ENCODE peak calls at places on chromosome 7, in seven cellular contexts. T is stomach, H is bronchial epithelial cell, W is HL-60, C is aorta, L is cardiac fibroblast, Z is breast epithelium. E is an unnamed sample.

GRCh38 chr7:46544396-46545008 is 623.4 kb upstream of the IGFBP3 start:
- DNase-seq in C (no peak), T (no peak), Z (no peak), W (no peak), L (peak; percentile 83), H (peak; percentile 91), E (no peak)

GRCh38 chr7:33757050-33757449 is 148.3 kb upstream of the BMPER start:
- DNase-seq in C (no peak), Z (no peak), L (peak; percentile 34), W (no peak), T (no peak), H (no peak), E (no peak)

GRCh38 chr7:28181921-28182517 is 1.4 kb upstream of the JAZF1 start:
- DNase-seq in C (no peak), T (no peak), H (no peak), W (no peak), L (no peak), Z (no peak), E (no peak)

GRCh38 chr7:114085592-114086490 is 167.0 kb upstream of the PPP1R3A start:
- DNase-seq in Z (peak; percentile 63), C (peak; percentile 93), H (peak; percentile 82), L (peak; percentile 43), T (peak; percentile 76), W (no peak), E (peak; percentile 86)

GRCh38 chr7:361680-362415 is 71.9 kb downstream of the FOXL3 start:
- DNase-seq in T (no peak), L (no peak), Z (no peak), W (no peak), H (no peak), C (no peak), E (no peak)

GRCh38 chr7:30428586-30429530 is 49.7 kb downstream of the NOD1 start:
- DNase-seq in W (no peak), C (no peak), Z (no peak), L (no peak), H (no peak), T (no peak), E (peak; percentile 3)

GRCh38 chr7:139777304-139777890 is 401 bp downstream of the HIPK2 start:
- DNase-seq in L (no peak), C (peak; percentile 86), H (no peak), Z (no peak), T (peak; percentile 53), W (no peak), E (peak; percentile 86)

GRCh38 chr7:100430450-100431285 is 1.0 kb downstream of the MEPCE start:
- DNase-seq in H (no peak), Z (no peak), T (no peak), C (peak; percentile 77), W (no peak), L (peak; percentile 41), E (peak; percentile 66)

GRCh38 chr7:117908031-117908795 is 35.0 kb upstream of the CTTNBP2 start:
- DNase-seq in H (peak; percentile 8), T (no peak), L (no peak), Z (no peak), C (no peak), W (no peak), E (no peak)

GRCh38 chr7:117901089-117901797 is 28.0 kb upstream of the CTTNBP2 start:
- DNase-seq in W (no peak), L (no peak), C (no peak), T (no peak), Z (no peak), H (no peak), E (no peak)

GRCh38 chr7:117902314-117902889 is 29.2 kb upstream of the CTTNBP2 start:
- DNase-seq in H (no peak), L (no peak), W (no peak), C (no peak), Z (no peak), T (no peak), E (no peak)

GRCh38 chr7:117912421-117912820 is 39.2 kb upstream of the CTTNBP2 start:
- DNase-seq in H (no peak), L (no peak), T (no peak), W (no peak), C (no peak), Z (no peak), E (no peak)

DNA sequence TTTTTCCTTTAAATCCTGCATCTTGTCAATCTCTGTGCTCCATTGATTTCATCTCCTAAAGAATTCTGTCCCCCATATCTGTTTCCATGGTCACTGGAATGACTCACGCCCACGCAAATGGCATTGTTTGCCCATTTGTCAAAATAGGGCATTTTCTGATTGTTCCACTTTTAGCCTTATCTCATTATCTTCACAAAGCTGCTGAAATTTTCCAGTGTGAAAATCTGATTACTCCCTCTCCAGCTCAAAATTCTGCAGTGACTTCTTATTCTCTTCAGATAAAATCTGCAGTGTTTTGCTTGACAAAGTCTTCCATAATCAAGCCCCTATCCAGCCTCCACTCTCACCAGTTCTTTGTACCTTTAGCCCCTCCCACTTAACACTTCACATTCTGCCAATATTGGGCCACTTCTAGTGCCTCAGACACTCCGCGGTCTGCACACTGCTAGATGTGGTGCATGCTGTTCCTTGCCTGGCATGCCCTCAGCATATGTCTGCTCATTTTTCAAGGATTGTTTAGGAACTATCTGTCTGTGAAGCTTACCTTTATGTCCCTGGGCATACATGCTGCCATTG is 33.9 kb upstream of the CTTNBP2 start:
- DNase-seq in T (no peak), H (no peak), W (no peak), Z (no peak), C (no peak), L (no peak), E (no peak)
- H3K4me3 ChIP-seq in T (no peak overlapping the region), H (no peak overlapping the region), W (no peak overlapping the region), Z (no peak overlapping the region), C (no peak overlapping the region), L (no peak overlapping the region), E (no peak overlapping the region)

DNA sequence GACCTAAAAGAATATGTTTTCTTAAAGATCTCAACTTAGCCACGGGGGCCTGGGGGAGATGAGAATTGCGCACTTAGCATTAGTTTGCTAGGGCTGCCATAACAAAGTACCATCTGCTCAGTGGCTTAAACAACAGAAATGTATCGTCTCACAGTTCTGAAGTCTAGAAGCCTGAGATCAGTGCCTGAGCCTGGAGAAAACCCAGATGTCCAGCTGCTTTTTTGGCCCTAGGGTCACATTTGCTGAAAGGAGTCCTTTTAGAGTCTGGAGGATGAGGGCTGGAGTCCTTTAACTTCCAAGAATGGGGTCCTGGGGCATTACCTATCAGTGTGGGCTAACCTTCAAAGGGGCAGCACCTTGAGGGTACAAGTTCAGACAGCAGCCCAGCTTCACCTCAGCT is 48.2 kb downstream of the SMURF1 start:
- DNase-seq in L (no peak), Z (no peak), T (no peak), H (no peak), C (no peak), W (no peak), E (no peak)
- H3K4me3 ChIP-seq in L (no peak overlapping the region), Z (no peak overlapping the region), T (no peak overlapping the region), H (no peak overlapping the region), C (no peak overlapping the region), W (no peak overlapping the region), E (no peak overlapping the region)

GRCh38 chr7:12715372-12716133 is 28.1 kb downstream of the ARL4A start:
- DNase-seq in H (peak; percentile 93), W (peak; percentile 3), C (no peak), Z (peak; percentile 58), L (peak; percentile 99), T (peak; percentile 79), E (peak; percentile 42)
- H3K4me3 ChIP-seq in H (peak overlapping the region; percentile 5), W (no peak overlapping the region), C (no peak overlapping the region), Z (peak overlapping the region; percentile 43), L (no peak overlapping the region), T (peak overlapping the region; percentile 30), E (no peak overlapping the region)

DNA sequence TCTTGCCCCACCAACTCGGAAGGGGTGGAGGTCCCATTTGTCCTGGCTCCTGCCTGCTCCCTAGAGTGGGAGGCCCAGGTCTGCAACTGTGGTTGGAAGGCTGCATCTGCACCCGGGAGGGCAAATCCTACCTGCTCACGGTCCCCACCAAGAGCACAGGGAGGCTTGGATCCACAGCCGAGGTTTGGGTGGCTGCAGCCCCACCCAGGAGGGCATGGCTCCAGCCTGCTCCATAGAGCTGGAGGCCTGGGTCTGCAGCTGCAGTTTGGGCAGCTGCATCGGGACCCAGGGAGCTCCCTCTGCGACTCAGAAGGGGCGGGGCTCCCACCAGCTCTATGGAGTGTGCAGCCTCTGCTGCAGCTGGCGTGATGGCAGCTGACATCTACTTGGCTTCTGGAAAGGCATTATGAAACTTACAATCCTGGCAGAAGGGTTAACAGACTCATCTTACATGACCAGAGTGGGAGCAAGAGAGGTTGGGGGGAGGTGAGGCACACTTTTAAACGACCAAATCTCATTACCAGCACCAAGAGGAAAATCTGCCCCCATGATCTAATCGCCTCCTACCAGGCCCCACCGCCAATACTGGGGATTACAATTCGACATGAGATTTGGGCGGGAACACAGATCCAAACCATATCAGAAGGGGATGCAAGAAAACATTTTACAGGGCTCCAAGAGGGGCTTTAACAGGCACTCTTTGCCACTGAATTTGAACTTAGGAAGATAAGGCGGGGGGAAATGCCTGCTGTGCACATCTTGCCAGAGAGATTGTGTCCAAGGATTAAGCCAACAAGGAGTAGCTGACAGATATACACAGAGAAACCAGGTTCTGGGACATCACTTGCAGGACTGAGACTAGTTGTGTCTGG is 8.2 kb upstream of the BLVRA start:
- DNase-seq in L (no peak), H (no peak), T (no peak), C (no peak), W (peak; percentile 71), Z (no peak), E (peak; percentile 63)
- H3K4me3 ChIP-seq in L (no peak overlapping the region), H (no peak overlapping the region), T (no peak overlapping the region), C (no peak overlapping the region), W (no peak overlapping the region), Z (no peak overlapping the region), E (no peak overlapping the region)

E was measured in H7.